ENCODE peak calls at places on chromosomes 4 and X, in five cellular contexts. T is foreskin melanocyte, R is endodermal cell, L is NCI-H748 treated with DMSO at 0.1 percent for 48 hours, P is A549. W is an unnamed sample.

GRCh38 chr4:54226399-54227260 is 2.5 kb upstream of the PDGFRA start:
- DNase-seq in P (no peak), R (peak), T (no peak), L (no peak), W (peak)

GRCh38 chrX:22097295-22097694 is 65.2 kb downstream of the PHEX start:
- DNase-seq in T (no peak), R (no peak), L (no peak), P (no peak), W (no peak)

GRCh38 chr4:140012688-140013087 is 141.3 kb downstream of the MAML3 start:
- DNase-seq in L (peak), P (peak), R (peak), T (peak), W (peak)

GRCh38 chr4:82629238-82630000 is 67.6 kb upstream of the TMEM150C start:
- DNase-seq in P (no peak), T (peak), R (no peak), L (no peak), W (no peak)

GRCh38 chr4:38189445-38189844 is 229.2 kb downstream of the PTTG2 start:
- DNase-seq in L (no peak), P (peak), R (no peak), T (peak), W (peak)

GRCh38 chr4:119521306-119521705 is 107.3 kb downstream of the PDE5A start:
- DNase-seq in L (no peak), R (no peak), T (no peak), P (no peak), W (no peak)

GRCh38 chr4:46820154-46820553 is 88.9 kb downstream of the COX7B2 start:
- DNase-seq in P (no peak), R (no peak), L (no peak), T (no peak), W (no peak)

GRCh38 chrX:131747173-131747572 is 203.3 kb downstream of the OR13H1 start:
- DNase-seq in L (peak), R (no peak), P (peak), T (no peak), W (peak)

GRCh38 chr4:23962462-23962861 is 72.6 kb upstream of the PPARGC1A start:
- DNase-seq in T (no peak), R (no peak), P (no peak), L (no peak), W (no peak)

GRCh38 chrX:131216828-131217227 is 72.3 kb downstream of the IGSF1 start:
- DNase-seq in T (no peak), P (no peak), L (no peak), R (no peak), W (no peak)

GRCh38 chr4:21507439-21507838 is 441.1 kb downstream of the KCNIP4 start:
- DNase-seq in T (no peak), P (no peak), L (no peak), R (peak), W (no peak)

GRCh38 chrX:70219938-70220764 is 14.3 kb upstream of the AWAT1 start:
- DNase-seq in R (peak), L (peak), T (no peak), P (peak), W (no peak)

GRCh38 chr4:169414913-169415312 is 144.2 kb upstream of the SH3RF1 start:
- DNase-seq in R (no peak), P (no peak), L (no peak), T (no peak), W (no peak)

GRCh38 chr4:158090323-158090722 is 82.5 kb downstream of the GASK1B start:
- DNase-seq in R (no peak), P (no peak), T (no peak), L (no peak), W (no peak)

GRCh38 chr4:120017939-120018692 is 48.5 kb downstream of the MAD2L1 start:
- DNase-seq in L (no peak), P (no peak), R (no peak), T (no peak), W (no peak)

GRCh38 chrX:69185886-69186285 is 20.6 kb upstream of the PJA1 start:
- DNase-seq in P (no peak), T (no peak), L (no peak), R (peak), W (no peak)

GRCh38 chrX:3666975-3667374 is 46.5 kb downstream of the PRKX start:
- DNase-seq in P (no peak), R (no peak), T (no peak), L (no peak), W (no peak)

GRCh38 chr4:111689214-111689613 is 456.0 kb upstream of the FAM241A start:
- DNase-seq in P (no peak), T (peak), L (no peak), R (no peak), W (peak)

GRCh38 chrX:87003031-87003430 is 514.6 kb upstream of the KLHL4 start:
- DNase-seq in R (no peak), P (no peak), L (no peak), T (no peak), W (no peak)

GRCh38 chrX:68627986-68628385 is 19.5 kb upstream of the STARD8 start:
- DNase-seq in P (no peak), T (no peak), L (no peak), R (no peak), W (no peak)

GRCh38 chr4:158253350-158253980 is 43.2 kb downstream of the TMEM144 start:
- DNase-seq in R (peak), P (peak), T (peak), L (peak), W (peak)

GRCh38 chr4:184632842-184633241 is 16.4 kb downstream of the CASP3 start:
- DNase-seq in T (no peak), L (no peak), R (no peak), P (no peak), W (no peak)

GRCh38 chrX:1323315-1323714 is 13.3 kb upstream of the IL3RA start:
- DNase-seq in P (peak), L (no peak), R (peak), T (no peak), W (no peak)

GRCh38 chr4:139552908-139553307 is 3.1 kb downstream of the SETD7 start:
- DNase-seq in T (no peak), L (no peak), R (no peak), P (no peak), W (no peak)

GRCh38 chrX:98607739-98608138 is 1724.0 kb downstream of the RPA4 start:
- DNase-seq in P (no peak), L (no peak), R (peak), T (no peak), W (no peak)

GRCh38 chr4:1459664-1460511 is 53.6 kb upstream of the NKX1-1 start:
- DNase-seq in T (no peak), L (no peak), R (peak), P (no peak), W (no peak)

GRCh38 chr4:8503801-8504200 is 63.2 kb downstream of the TRMT44 start:
- DNase-seq in L (no peak), P (no peak), R (peak), T (no peak), W (no peak)

GRCh38 chr4:94253036-94253435 is 45.4 kb downstream of the SMARCAD1 start:
- DNase-seq in P (no peak), R (no peak), T (no peak), L (no peak), W (no peak)

GRCh38 chr4:173478884-173479283 is 51.1 kb downstream of the HAND2 start:
- DNase-seq in L (no peak), P (no peak), T (no peak), R (no peak), W (no peak)

GRCh38 chr4:89838005-89838404 is 1.0 kb upstream of the SNCA start:
- DNase-seq in R (peak), L (no peak), P (no peak), T (no peak), W (peak)

GRCh38 chr4:148288448-148288847 is 153.8 kb downstream of the NR3C2 start:
- DNase-seq in P (no peak), T (no peak), L (no peak), R (no peak), W (no peak)

GRCh38 chrX:107324493-107325310 is 118.3 kb downstream of the DNAAF6 start:
- DNase-seq in R (peak), T (peak), P (peak), L (no peak), W (peak)

GRCh38 chr4:151218343-151218742 is 58.6 kb upstream of the PRSS48 start:
- DNase-seq in L (no peak), T (no peak), R (no peak), P (no peak), W (no peak)

GRCh38 chr4:185711764-185712163 is 100.2 kb downstream of the SORBS2 start:
- DNase-seq in P (no peak), T (no peak), L (no peak), R (no peak), W (no peak)

GRCh38 chr4:30903493-30903892 is 183.3 kb downstream of the PCDH7 start:
- DNase-seq in R (no peak), T (no peak), L (no peak), P (no peak), W (no peak)

GRCh38 chr4:63505714-63506460 is 903.4 kb downstream of the TECRL start:
- DNase-seq in P (no peak), R (peak), T (no peak), L (no peak), W (no peak)

GRCh38 chr4:71006203-71006907 is 12.9 kb downstream of the DCK start:
- DNase-seq in R (no peak), T (no peak), L (no peak), P (no peak), W (no peak)